ENCODE peak calls at places on chromosome 6, in nine cellular contexts. L is NCI-H524 treated with DMSO at 0.1 percent for 48 hours, Q is prostate gland, N is heart right ventricle, G is astrocyte of the spinal cord, Z is IMR-90, V is non-pigmented ciliary epithelial cell, O is memory B cell, C is GM12892. R is an unnamed sample.

GRCh38 chr6:93069856-93070255 is 349.5 kb downstream of the EPHA7 start:
- DNase-seq in L (no peak), Q (no peak), N (no peak), G (no peak), Z (no peak), V (no peak), O (no peak), C (no peak), R (no peak)

GRCh38 chr6:85157266-85157665 is 292.6 kb upstream of the NT5E start:
- DNase-seq in L (no peak), Q (no peak), N (no peak), G (no peak), Z (no peak), V (no peak), O (no peak), C (no peak), R (no peak)

GRCh38 chr6:101883398-101883975 is 490.0 kb downstream of the GRIK2 start:
- DNase-seq in L (no peak), Q (no peak), N (no peak), G (no peak), Z (peak; percentile 53), V (peak; percentile 17), O (no peak), C (no peak), R (no peak)

GRCh38 chr6:52106994-52107393 is 19.6 kb upstream of the PKHD1 start:
- DNase-seq in L (no peak), Q (no peak), N (no peak), G (no peak), Z (no peak), V (no peak), O (no peak), C (no peak), R (no peak)

GRCh38 chr6:46010771-46011170 is 4.9 kb downstream of the CLIC5 start:
- DNase-seq in L (no peak), Q (no peak), N (peak; percentile 47), G (no peak), Z (no peak), V (no peak), O (no peak), C (no peak), R (peak; percentile 34)

GRCh38 chr6:15770347-15771143 is 107.7 kb upstream of the DTNBP1 start:
- DNase-seq in L (no peak), Q (no peak), N (no peak), G (no peak), Z (peak; percentile 8), V (no peak), O (no peak), C (no peak), R (no peak)

GRCh38 chr6:16481680-16482079 is 243.3 kb downstream of the GMPR start:
- DNase-seq in L (no peak), Q (no peak), N (no peak), G (no peak), Z (no peak), V (no peak), O (no peak), C (no peak), R (no peak)

GRCh38 chr6:18302561-18303439 is 38.5 kb upstream of the DEK start:
- DNase-seq in L (no peak), Q (no peak), N (no peak), G (peak; percentile 29), Z (peak; percentile 12), V (no peak), O (no peak), C (no peak), R (no peak)

GRCh38 chr6:135667694-135668455 is 170.3 kb upstream of the AHI1 start:
- DNase-seq in L (no peak), Q (peak; percentile 8), N (peak; percentile 40), G (peak; percentile 53), Z (peak; percentile 59), V (no peak), O (no peak), C (no peak), R (no peak)

GRCh38 chr6:30323806-30324205 is 2.9 kb upstream of the TRIM39 start:
- DNase-seq in L (no peak), Q (no peak), N (no peak), G (no peak), Z (no peak), V (no peak), O (no peak), C (no peak), R (no peak)

GRCh38 chr6:52929321-52930164 is 20.0 kb upstream of the GSTA3 start:
- DNase-seq in L (no peak), Q (peak; percentile 40), N (no peak), G (peak; percentile 84), Z (peak; percentile 93), V (peak; percentile 73), O (no peak), C (no peak), R (peak; percentile 89)

GRCh38 chr6:36353411-36353915 is 16.8 kb upstream of the BNIP5 start:
- DNase-seq in L (no peak), Q (no peak), N (no peak), G (peak; percentile 58), Z (peak; percentile 38), V (no peak), O (no peak), C (no peak), R (no peak)

GRCh38 chr6:95685817-95686216 is 108.5 kb downstream of the MANEA start:
- DNase-seq in L (no peak), Q (no peak), N (no peak), G (no peak), Z (no peak), V (no peak), O (no peak), C (no peak), R (no peak)

GRCh38 chr6:138250513-138251247 is 32.4 kb upstream of the PBOV1 start:
- DNase-seq in L (no peak), Q (peak; percentile 77), N (peak; percentile 51), G (peak; percentile 92), Z (peak; percentile 5), V (peak; percentile 48), O (no peak), C (no peak), R (no peak)

GRCh38 chr6:51959744-51960383 is 127.5 kb downstream of the PKHD1 start:
- DNase-seq in L (no peak), Q (peak; percentile 44), N (peak; percentile 31), G (peak; percentile 63), Z (peak; percentile 59), V (peak; percentile 36), O (peak; percentile 35), C (peak; percentile 7), R (peak; percentile 66)

GRCh38 chr6:121064345-121064744 is 269.9 kb downstream of the TBC1D32 start:
- DNase-seq in L (no peak), Q (no peak), N (no peak), G (no peak), Z (no peak), V (no peak), O (no peak), C (no peak), R (no peak)

GRCh38 chr6:76465410-76465809 is 392.9 kb upstream of the IMPG1 start:
- DNase-seq in L (no peak), Q (no peak), N (no peak), G (no peak), Z (no peak), V (no peak), O (no peak), C (no peak), R (no peak)

GRCh38 chr6:31945507-31946369 is at the start of gene CFB:
- DNase-seq in L (no peak), Q (peak; percentile 83), N (peak; percentile 54), G (peak; percentile 70), Z (peak; percentile 86), V (peak; percentile 44), O (no peak), C (no peak), R (peak; percentile 58)

GRCh38 chr6:70552974-70553373 is 13.8 kb upstream of the SDHAF4 start:
- DNase-seq in L (no peak), Q (no peak), N (no peak), G (no peak), Z (no peak), V (no peak), O (no peak), C (no peak), R (no peak)

GRCh38 chr6:3455121-3455489 is 1.7 kb downstream of the SLC22A23 start:
- DNase-seq in L (no peak), Q (peak; percentile 33), N (no peak), G (no peak), Z (no peak), V (no peak), O (no peak), C (no peak), R (no peak)

R was measured in LoVo.